ENCODE peak calls at places on chromosome 13, in four cellular contexts. One of them, this sample, is unnamed. For H3K79me2, the result is how much of the 10 kb centered on the place peaks cover.

GRCh38 chr13:64154514-64154913 is 2738.9 kb upstream of the PCDH20 start:
- DNase-seq in GM12878: no peak
- DNase-seq in H1: no peak
- DNase-seq in HepG2: no peak
- DNase-seq in this sample: no peak

GRCh38 chr13:25169356-25169755 is 2.7 kb downstream of the AMER2 start:
- DNase-seq in GM12878: no peak
- DNase-seq in H1: no peak
- DNase-seq in HepG2: no peak
- DNase-seq in this sample: no peak

GRCh38 chr13:110565296-110565695 is 3.8 kb upstream of the RAB20 start:
- DNase-seq in GM12878: no peak
- DNase-seq in H1: no peak
- DNase-seq in HepG2: no peak
- DNase-seq in this sample: no peak

GRCh38 chr13:107650081-107650701 is 565.1 kb downstream of the LIG4 start:
- DNase-seq in GM12878: no peak
- DNase-seq in H1: peak
- DNase-seq in HepG2: peak
- DNase-seq in this sample: peak

GRCh38 chr13:40168425-40169155 is 497.9 kb downstream of the FOXO1 start:
- DNase-seq in GM12878: no peak
- DNase-seq in H1: no peak
- DNase-seq in HepG2: no peak
- DNase-seq in this sample: no peak

GRCh38 chr13:20416223-20416622 is 109.4 kb downstream of the CRYL1 start:
- DNase-seq in GM12878: no peak
- DNase-seq in H1: no peak
- DNase-seq in HepG2: no peak
- DNase-seq in this sample: no peak

GRCh38 chr13:31441804-31442487 is 242.2 kb downstream of the B3GLCT start:
- DNase-seq in GM12878: no peak
- DNase-seq in H1: no peak
- DNase-seq in HepG2: no peak
- DNase-seq in this sample: no peak

GRCh38 chr13:35882722-35883497 is 248.3 kb downstream of the DCLK1 start:
- DNase-seq in GM12878: no peak
- DNase-seq in H1: no peak
- DNase-seq in HepG2: no peak
- DNase-seq in this sample: no peak

GRCh38 chr13:19089315-19089714 is 92.3 kb downstream of the TUBA3C start:
- DNase-seq in GM12878: no peak
- DNase-seq in H1: no peak
- DNase-seq in HepG2: peak
- DNase-seq in this sample: peak

GRCh38 chr13:25988655-25989054 is 63.2 kb downstream of the SHISA2 start:
- DNase-seq in GM12878: no peak
- DNase-seq in H1: no peak
- DNase-seq in HepG2: no peak
- DNase-seq in this sample: no peak

GRCh38 chr13:80276371-80277289 is 64.3 kb downstream of the SPRY2 start:
- DNase-seq in GM12878: no peak
- DNase-seq in H1: peak
- DNase-seq in HepG2: peak
- DNase-seq in this sample: no peak

DNA sequence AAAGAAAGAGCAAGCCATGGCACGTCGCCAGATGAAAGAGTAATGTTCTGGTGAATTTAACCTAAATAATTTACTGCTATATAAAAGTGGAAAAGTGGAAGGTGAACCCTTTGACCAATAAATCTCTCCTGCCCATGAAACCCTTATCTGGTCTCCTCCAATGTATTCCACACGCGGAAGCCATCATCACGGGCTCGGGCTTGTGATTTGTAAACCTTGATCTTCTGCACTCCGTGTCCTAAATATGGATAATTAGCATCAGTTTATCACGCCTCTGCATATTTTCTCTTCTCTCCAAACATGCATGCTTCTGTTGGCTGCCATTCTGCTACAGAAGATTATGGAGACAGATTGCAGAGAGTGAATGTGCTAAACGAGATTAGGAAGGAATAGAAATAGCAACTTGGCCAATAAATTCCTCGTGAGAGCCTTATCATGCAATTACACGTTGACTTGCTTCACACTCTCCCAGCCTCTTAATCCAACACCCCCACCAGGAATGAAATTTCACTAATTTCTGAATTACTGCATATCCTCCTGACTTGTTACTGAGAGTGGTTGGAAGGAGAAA is 34.5 kb downstream of the SOX1 start:
- DNase-seq in GM12878: no peak
- DNase-seq in H1: no peak
- DNase-seq in HepG2: no peak
- DNase-seq in this sample: no peak
- TF ChIP-seq BRCA1 in GM12878: no peak
- TF ChIP-seq BRCA1 in H1: no peak
- TF ChIP-seq BRCA1 in HepG2: no peak
- TF ChIP-seq BRCA1 in this sample: no peak

GRCh38 chr13:114065141-114065925 is 67.1 kb downstream of the RASA3 start:
- DNase-seq in GM12878: no peak
- DNase-seq in H1: peak
- DNase-seq in HepG2: peak
- DNase-seq in this sample: peak
- H3K79me2 ChIP-seq in GM12878: under half
- H3K79me2 ChIP-seq in H1: under half
- H3K79me2 ChIP-seq in HepG2: under half
- H3K79me2 ChIP-seq in this sample: half or more

DNA sequence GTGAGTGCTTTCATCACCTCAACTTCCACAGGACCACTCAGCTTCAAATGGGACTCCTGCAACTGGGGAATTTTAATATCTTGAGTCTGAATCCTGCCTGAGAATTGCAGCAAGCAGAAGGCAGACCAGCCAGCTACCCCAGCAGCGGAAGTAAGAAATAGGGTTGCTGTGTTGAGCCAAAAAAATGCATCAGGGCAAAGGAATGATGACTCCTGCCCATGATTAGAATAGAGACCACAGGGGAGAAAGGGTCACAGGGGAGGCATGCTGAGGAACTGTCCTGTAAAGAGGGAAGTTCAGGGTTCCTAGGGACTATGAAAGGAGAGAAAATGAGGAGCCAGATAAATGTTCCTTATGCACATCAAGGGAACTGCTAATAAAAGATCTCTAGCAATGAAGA is 370.2 kb downstream of the KCTD12 start:
- DNase-seq in GM12878: no peak
- DNase-seq in H1: no peak
- DNase-seq in HepG2: no peak
- DNase-seq in this sample: no peak
- TF ChIP-seq SIN3A in GM12878: no peak
- TF ChIP-seq SIN3A in H1: no peak
- TF ChIP-seq SIN3A in HepG2: no peak
- TF ChIP-seq SIN3A in this sample: no peak

GRCh38 chr13:85108356-85108755 is 690.9 kb downstream of the SLITRK6 start:
- DNase-seq in GM12878: no peak
- DNase-seq in H1: no peak
- DNase-seq in HepG2: no peak
- DNase-seq in this sample: no peak
- TF ChIP-seq BRCA1 in GM12878: no peak
- TF ChIP-seq BRCA1 in H1: no peak
- TF ChIP-seq BRCA1 in HepG2: no peak
- TF ChIP-seq BRCA1 in this sample: no peak

GRCh38 chr13:23350009-23350408 is 83.5 kb downstream of the SACS start:
- DNase-seq in GM12878: no peak
- DNase-seq in H1: no peak
- DNase-seq in HepG2: no peak
- DNase-seq in this sample: no peak

GRCh38 chr13:23349127-23349897 is 84.2 kb downstream of the SACS start:
- DNase-seq in GM12878: no peak
- DNase-seq in H1: no peak
- DNase-seq in HepG2: no peak
- DNase-seq in this sample: no peak

GRCh38 chr13:23348270-23349126 is 85.0 kb downstream of the SACS start:
- DNase-seq in GM12878: no peak
- DNase-seq in H1: no peak
- DNase-seq in HepG2: no peak
- DNase-seq in this sample: no peak

GRCh38 chr13:23344923-23345322 is 88.6 kb downstream of the SACS start:
- DNase-seq in GM12878: no peak
- DNase-seq in H1: no peak
- DNase-seq in HepG2: no peak
- DNase-seq in this sample: no peak

GRCh38 chr13:23347601-23348000 is 85.9 kb downstream of the SACS start:
- DNase-seq in GM12878: no peak
- DNase-seq in H1: no peak
- DNase-seq in HepG2: no peak
- DNase-seq in this sample: no peak
- H3K79me2 ChIP-seq in GM12878: under half
- H3K79me2 ChIP-seq in H1: under half
- H3K79me2 ChIP-seq in HepG2: under half
- H3K79me2 ChIP-seq in this sample: under half

DNA sequence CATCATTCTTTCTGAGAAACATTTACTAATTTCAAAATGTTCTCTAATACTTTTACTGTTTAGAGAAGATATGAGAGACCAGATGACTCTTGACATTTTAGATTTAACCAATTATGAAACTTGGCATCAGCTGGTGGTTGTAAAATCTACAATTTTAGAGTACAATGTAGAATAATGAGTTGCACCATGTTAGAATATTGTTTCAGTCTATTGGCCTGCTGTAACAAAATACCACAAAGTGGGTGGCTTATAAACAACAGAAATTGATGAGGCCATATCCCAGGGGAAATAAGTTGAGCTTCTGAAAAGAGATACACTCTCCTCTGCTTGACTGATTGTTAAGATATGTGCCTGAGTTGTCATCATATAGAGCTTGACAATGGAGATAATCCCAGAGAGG is 373.0 kb upstream of the SLITRK1 start:
- DNase-seq in GM12878: no peak
- DNase-seq in H1: no peak
- DNase-seq in HepG2: no peak
- DNase-seq in this sample: no peak
- TF ChIP-seq SIN3A in GM12878: no peak
- TF ChIP-seq SIN3A in H1: no peak
- TF ChIP-seq SIN3A in HepG2: no peak
- TF ChIP-seq SIN3A in this sample: no peak

GRCh38 chr13:103525530-103525929 is 459.3 kb upstream of the SLC10A2 start:
- DNase-seq in GM12878: no peak
- DNase-seq in H1: no peak
- DNase-seq in HepG2: no peak
- DNase-seq in this sample: no peak
- TF ChIP-seq BRCA1 in GM12878: no peak
- TF ChIP-seq BRCA1 in H1: no peak
- TF ChIP-seq BRCA1 in HepG2: no peak
- TF ChIP-seq BRCA1 in this sample: no peak

GRCh38 chr13:98493035-98493401 is 83.9 kb downstream of the STK24 start:
- DNase-seq in GM12878: no peak
- DNase-seq in H1: no peak
- DNase-seq in HepG2: no peak
- DNase-seq in this sample: no peak
- H3K79me2 ChIP-seq in GM12878: half or more
- H3K79me2 ChIP-seq in H1: under half
- H3K79me2 ChIP-seq in HepG2: half or more
- H3K79me2 ChIP-seq in this sample: half or more

GRCh38 chr13:98298599-98298998 is 121.5 kb upstream of the RNF113B start:
- DNase-seq in GM12878: no peak
- DNase-seq in H1: no peak
- DNase-seq in HepG2: no peak
- DNase-seq in this sample: no peak
- TF ChIP-seq SIN3A in GM12878: no peak
- TF ChIP-seq SIN3A in H1: no peak
- TF ChIP-seq SIN3A in HepG2: no peak
- TF ChIP-seq SIN3A in this sample: no peak